ENCODE peak calls at places on chromosomes 2 and 18, in four cellular contexts. N is K562, F is WTC11, S is HepG2. X is an unnamed sample.

GRCh38 chr2:172834881-172835280 is 99.2 kb downstream of the RAPGEF4 start:
- DNase-seq in N (no peak), F (no peak), S (no peak), X (no peak)

GRCh38 chr2:238596571-238597551 is 170.1 kb downstream of the ASB1 start:
- DNase-seq in F (no peak), N (no peak), S (peak), X (no peak)

GRCh38 chr18:26089247-26090129 is 925 bp downstream of the SS18 start:
- DNase-seq in N (peak), F (no peak), S (peak), X (peak)

GRCh38 chr18:58102875-58103274 is 58.8 kb downstream of the NEDD4L start:
- DNase-seq in N (no peak), S (peak), F (no peak), X (no peak)

GRCh38 chr18:45517181-45517741 is 98.0 kb upstream of the SLC14A2 start:
- DNase-seq in N (no peak), F (no peak), S (no peak), X (no peak)

GRCh38 chr2:98912957-98913915 is 22.8 kb downstream of the CRACDL start:
- DNase-seq in F (no peak), N (no peak), S (no peak), X (no peak)

GRCh38 chr2:160419776-160420521 is 73.7 kb downstream of the RBMS1 start:
- DNase-seq in F (no peak), S (no peak), N (no peak), X (no peak)

GRCh38 chr2:224769489-224769888 is 53.3 kb upstream of the CCDC195 start:
- DNase-seq in N (no peak), F (no peak), S (no peak), X (no peak)

GRCh38 chr2:31233741-31234689 is at the start of gene EHD3:
- DNase-seq in N (peak), S (peak), F (peak), X (peak)

GRCh38 chr2:174350018-174350417 is 15.3 kb downstream of the SP9 start:
- DNase-seq in N (peak), F (no peak), S (no peak), X (no peak)

GRCh38 chr2:67771380-67771779 is 291.4 kb downstream of the C1D start:
- DNase-seq in F (no peak), N (no peak), S (no peak), X (no peak)

GRCh38 chr2:54665436-54665856 is 58.0 kb upstream of the EML6 start:
- DNase-seq in S (peak), N (peak), F (peak), X (peak)

GRCh38 chr2:172109670-172110421 is 7.1 kb upstream of the DLX2 start:
- DNase-seq in N (no peak), S (no peak), F (peak), X (no peak)

GRCh38 chr2:21118302-21118920 is 5.4 kb upstream of the TDRD15 start:
- DNase-seq in F (peak), S (peak), N (peak), X (peak)

GRCh38 chr2:152246686-152247336 is 71.2 kb upstream of the STAM2 start:
- DNase-seq in F (no peak), S (no peak), N (no peak), X (no peak)

GRCh38 chr2:65790676-65790935 is 358.2 kb upstream of the SPRED2 start:
- DNase-seq in F (peak), S (no peak), N (no peak), X (no peak)

GRCh38 chr18:51196116-51196810 is 1.2 kb downstream of the MEX3C start:
- DNase-seq in S (no peak), N (peak), F (peak), X (no peak)

DNA sequence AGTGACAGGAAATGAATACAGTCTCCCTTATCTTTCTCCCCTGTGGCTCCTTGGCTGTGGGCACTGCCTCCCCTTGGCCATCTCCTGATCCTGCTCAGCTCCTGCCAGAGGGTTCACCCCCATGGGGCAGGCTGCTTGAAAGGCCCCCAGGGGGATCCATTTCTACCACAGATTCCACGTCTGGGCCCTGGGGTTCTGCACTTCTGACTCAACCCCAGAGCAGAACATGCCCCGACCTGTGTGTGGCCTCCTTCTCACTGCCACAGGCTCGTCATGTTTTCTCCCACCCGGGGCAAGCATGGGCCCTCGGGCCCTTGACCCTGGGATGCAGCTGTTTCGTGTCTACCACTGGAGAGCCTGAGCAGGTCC is 122.2 kb downstream of the ACKR3 start:
- DNase-seq in S (no peak), F (no peak), N (no peak), X (no peak)
- TF ChIP-seq FOXJ3 in S (no peak), F (no peak), N (no peak), X (no peak)

GRCh38 chr2:26615336-26616031 is 25.7 kb downstream of the CIB4 start:
- DNase-seq in N (peak), F (peak), S (no peak), X (peak)
- TF ChIP-seq FOXJ3 in N (no peak), F (no peak), S (no peak), X (no peak)

GRCh38 chr2:219864154-219864553 is 236.7 kb downstream of the SLC4A3 start:
- DNase-seq in F (no peak), N (no peak), S (no peak), X (no peak)

GRCh38 chr2:219871396-219871795 is 244.0 kb downstream of the SLC4A3 start:
- DNase-seq in F (no peak), S (no peak), N (no peak), X (no peak)

GRCh38 chr2:219870023-219870422 is 242.6 kb downstream of the SLC4A3 start:
- DNase-seq in F (no peak), N (no peak), S (no peak), X (no peak)

DNA sequence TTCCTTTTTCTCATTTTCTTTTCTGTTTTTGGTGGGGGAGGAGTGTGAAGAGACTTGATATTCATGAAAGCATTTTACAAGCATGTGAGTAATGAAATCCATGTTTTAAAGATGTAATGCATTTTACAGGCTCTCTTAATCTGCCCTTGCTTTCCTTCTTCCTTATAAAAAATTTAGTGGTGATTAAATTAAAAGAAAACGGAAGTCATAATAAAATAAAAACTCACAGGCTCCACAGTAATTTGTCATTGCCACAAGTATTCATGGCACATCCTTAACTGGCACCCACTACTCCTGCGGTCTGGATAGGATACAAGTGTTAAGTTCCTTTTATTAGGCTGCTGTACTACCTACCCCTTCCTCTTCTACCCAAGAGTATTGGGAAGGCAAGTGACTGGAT is 241.2 kb downstream of the SLC4A3 start:
- DNase-seq in S (no peak), N (no peak), F (no peak), X (no peak)
- TF ChIP-seq FOXJ3 in S (no peak), N (no peak), F (no peak), X (no peak)

DNA sequence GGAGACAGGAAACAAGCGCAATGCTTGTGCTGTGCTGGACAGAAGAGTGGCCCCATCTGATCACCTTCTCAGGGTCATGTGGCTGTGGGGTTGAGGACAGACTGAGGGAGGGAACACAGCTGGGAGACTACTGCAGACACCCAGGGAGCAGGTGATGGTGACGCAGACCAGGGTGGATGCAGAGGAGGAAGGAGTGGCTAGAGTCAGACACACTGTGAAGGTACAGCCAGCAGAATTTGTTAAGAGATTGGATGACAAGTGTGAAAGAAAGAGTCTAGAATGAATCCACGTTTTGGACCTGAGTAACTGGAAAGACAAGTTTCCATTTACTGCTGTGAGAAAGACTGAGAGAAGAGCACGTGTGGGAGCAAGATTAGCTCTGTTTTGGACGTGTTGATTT is 15.9 kb upstream of the POMC start:
- DNase-seq in S (no peak), F (no peak), N (no peak), X (no peak)
- TF ChIP-seq FOXJ3 in S (no peak), F (no peak), N (no peak), X (no peak)

DNA sequence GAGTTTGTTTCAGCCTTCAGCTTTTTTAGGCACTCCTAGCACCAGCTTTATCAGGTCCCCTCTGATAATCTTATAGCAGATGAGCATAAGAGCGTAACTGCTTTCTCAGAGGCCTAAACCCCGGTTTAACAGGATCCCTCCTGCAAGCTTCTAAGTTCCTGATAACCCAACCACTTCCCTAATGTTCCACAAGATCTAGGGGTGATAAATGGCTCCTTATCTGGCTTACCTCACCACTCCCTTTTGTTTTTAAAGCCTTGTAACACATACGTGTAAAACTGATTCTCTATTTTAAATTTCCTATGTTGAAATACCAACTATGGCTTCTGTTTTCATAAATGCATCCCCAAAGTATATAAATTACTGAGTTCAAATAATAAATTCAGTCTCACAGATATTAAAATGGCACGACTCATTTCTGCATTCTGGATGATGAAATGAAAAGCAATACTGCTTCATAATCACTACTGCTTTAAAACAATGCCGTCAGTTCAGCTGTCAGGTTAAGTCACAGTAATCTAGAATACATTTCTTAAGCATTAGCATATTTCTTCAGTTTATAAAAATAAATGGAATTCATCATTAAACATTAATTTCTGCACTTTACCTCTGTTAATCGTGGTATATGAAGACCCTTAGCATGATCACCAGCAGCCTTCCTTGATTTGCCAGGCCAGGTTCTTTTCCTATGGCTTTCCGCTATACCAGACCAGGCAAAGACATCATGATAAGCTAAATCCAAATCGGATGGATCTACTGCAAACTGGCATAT is 126.3 kb downstream of the C2orf74 start:
- DNase-seq in F (no peak), N (peak), S (no peak), X (no peak)
- TF ChIP-seq FOXJ3 in F (no peak), N (no peak), S (no peak), X (no peak)

DNA sequence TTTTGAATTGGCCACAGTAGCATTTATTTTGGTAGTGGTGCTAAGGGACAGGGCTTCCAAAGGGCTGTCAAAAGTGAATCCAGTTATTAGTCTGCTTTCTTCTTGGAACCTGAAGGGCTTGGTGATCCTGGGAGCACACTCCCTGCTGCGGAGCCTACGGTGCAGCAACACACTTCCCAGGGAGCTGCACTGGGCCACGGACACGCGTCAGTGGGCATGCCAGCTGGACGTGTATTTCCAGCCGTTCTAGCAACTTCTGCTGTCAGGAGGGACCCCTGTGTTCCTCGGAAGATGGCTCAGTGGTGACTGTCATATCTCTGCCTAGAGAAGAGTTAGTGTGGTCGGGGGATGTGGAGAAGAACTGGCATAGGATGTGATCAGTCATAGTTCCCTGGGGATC is 204.6 kb downstream of the SOCS6 start:
- DNase-seq in N (no peak), S (no peak), F (no peak), X (no peak)
- TF ChIP-seq FOXJ3 in N (no peak), S (no peak), F (no peak), X (no peak)

GRCh38 chr18:35514752-35515459 is 17.1 kb upstream of the INO80C start:
- DNase-seq in S (no peak), F (no peak), N (no peak), X (no peak)
- TF ChIP-seq FOXJ3 in S (no peak), F (no peak), N (no peak), X (no peak)

GRCh38 chr2:236366406-236366805 is 102.2 kb upstream of the ASB18 start:
- DNase-seq in N (no peak), F (no peak), S (no peak), X (no peak)
- TF ChIP-seq FOXJ3 in N (no peak), F (no peak), S (no peak), X (no peak)

GRCh38 chr2:37944268-37944667 is 19.2 kb downstream of the RMDN2 start:
- DNase-seq in S (no peak), F (no peak), N (no peak), X (no peak)
- TF ChIP-seq FOXJ3 in S (no peak), F (no peak), N (no peak), X (no peak)